ENCODE peak calls at places on chromosomes 16 and 17, in five cellular contexts. Z is SK-N-SH, C is PC-3, U is HCT116, I is MM.1S. O is an unnamed sample. For H3K9me2, the result is how much of the 10 kb centered on the place peaks cover.

GRCh38 chr17:59534583-59534982 is 30.8 kb upstream of the DHX40 start:
- DNase-seq in C (peak), Z (peak), I (no peak), U (peak), O (peak)

GRCh38 chr16:49700928-49701685 is 154.8 kb downstream of the ZNF423 start:
- DNase-seq in C (no peak), I (no peak), U (no peak), Z (no peak), O (no peak)

GRCh38 chr16:30740364-30741251 is 7.6 kb upstream of the PHKG2 start:
- DNase-seq in I (no peak), C (peak), U (peak), Z (no peak), O (peak)

GRCh38 chr17:42378597-42379594 is 9.3 kb downstream of the STAT3 start:
- DNase-seq in U (no peak), I (no peak), C (no peak), Z (no peak), O (peak)

GRCh38 chr16:29852654-29853053 is 10.4 kb downstream of the CDIPT start:
- DNase-seq in I (no peak), C (no peak), U (no peak), Z (no peak), O (peak)

GRCh38 chr17:79160980-79161621 is 86.5 kb downstream of the ENGASE start:
- DNase-seq in I (peak), Z (no peak), C (peak), U (no peak), O (no peak)

GRCh38 chr16:1791256-1791942 is 2.1 kb downstream of the IGFALS start:
- DNase-seq in U (no peak), C (no peak), Z (no peak), I (no peak), O (no peak)

GRCh38 chr17:52648995-52649394 is 490.5 kb upstream of the CA10 start:
- DNase-seq in C (no peak), U (no peak), I (no peak), Z (no peak), O (no peak)

GRCh38 chr17:6696906-6697305 is 16.3 kb downstream of the SLC13A5 start:
- DNase-seq in U (no peak), I (no peak), Z (no peak), C (no peak), O (no peak)

GRCh38 chr17:50903604-50904521 is 37.7 kb upstream of the TOB1 start:
- DNase-seq in I (no peak), C (peak), Z (no peak), U (no peak), O (peak)

GRCh38 chr17:28897769-28898259 is 281 bp upstream of the FLOT2 start:
- DNase-seq in C (no peak), Z (no peak), U (no peak), I (no peak), O (no peak)

GRCh38 chr17:37338847-37339246 is 36.9 kb upstream of the C17orf78 start:
- DNase-seq in Z (no peak), U (no peak), C (no peak), I (no peak), O (no peak)

GRCh38 chr17:72691601-72692000 is 400.9 kb downstream of the SLC39A11 start:
- DNase-seq in C (peak), U (no peak), Z (no peak), I (no peak), O (peak)

GRCh38 chr16:1771072-1771863 is at the start of gene NME3:
- DNase-seq in C (peak), Z (peak), U (no peak), I (peak), O (peak)

GRCh38 chr17:19740933-19741332 is 7.2 kb downstream of the ALDH3A1 start:
- DNase-seq in C (no peak), Z (no peak), I (no peak), U (no peak), O (no peak)

GRCh38 chr16:27852681-27853080 is 210.8 kb downstream of the GSG1L start:
- DNase-seq in C (no peak), U (no peak), I (no peak), Z (no peak), O (no peak)

GRCh38 chr17:76170114-76170513 is 29.1 kb upstream of the FOXJ1 start:
- DNase-seq in Z (no peak), I (no peak), U (no peak), C (no peak), O (no peak)

GRCh38 chr17:10699861-10700260 is 2.5 kb downstream of the ADPRM start:
- DNase-seq in C (no peak), Z (no peak), I (no peak), U (no peak), O (no peak)

GRCh38 chr16:66070140-66070887 is 296.2 kb upstream of the CDH5 start:
- DNase-seq in I (no peak), Z (no peak), U (no peak), C (no peak), O (peak)

GRCh38 chr17:7237761-7238417 is 1.4 kb downstream of the PHF23 start:
- DNase-seq in I (peak), U (no peak), Z (peak), C (peak), O (peak)

GRCh38 chr16:46883690-46884512 is at the start of gene GPT2:
- DNase-seq in Z (peak), U (peak), C (peak), I (peak), O (peak)

GRCh38 chr16:46882940-46883307 is 1.2 kb upstream of the GPT2 start:
- DNase-seq in Z (no peak), U (no peak), I (no peak), C (no peak), O (no peak)

GRCh38 chr16:46882304-46882939 is 1.7 kb upstream of the GPT2 start:
- DNase-seq in I (no peak), Z (no peak), C (no peak), U (no peak), O (no peak)

GRCh38 chr16:46884513-46885293 is 541 bp downstream of the GPT2 start:
- DNase-seq in U (no peak), C (no peak), I (peak), Z (peak), O (peak)

GRCh38 chr16:46883353-46883689 is 841 bp upstream of the GPT2 start:
- DNase-seq in I (no peak), Z (no peak), U (no peak), C (no peak), O (no peak)
- H3K9ac ChIP-seq in I (peak), Z (peak), U (peak), C (peak), O (peak)

GRCh38 chr17:3448059-3448630 is 14.5 kb upstream of the OR1E2 start:
- DNase-seq in I (no peak), Z (no peak), C (no peak), U (no peak), O (no peak)
- H3K9me2 ChIP-seq in I (under half), Z (under half), C (under half), U (under half), O (under half)

GRCh38 chr17:22310717-22311686 is 618.7 kb downstream of the KCNJ18 start:
- DNase-seq in U (no peak), C (peak), Z (no peak), I (peak), O (no peak)
- TF ChIP-seq EZH2phosphoT487 in U (no peak), C (no peak), Z (no peak), I (no peak), O (no peak)

DNA sequence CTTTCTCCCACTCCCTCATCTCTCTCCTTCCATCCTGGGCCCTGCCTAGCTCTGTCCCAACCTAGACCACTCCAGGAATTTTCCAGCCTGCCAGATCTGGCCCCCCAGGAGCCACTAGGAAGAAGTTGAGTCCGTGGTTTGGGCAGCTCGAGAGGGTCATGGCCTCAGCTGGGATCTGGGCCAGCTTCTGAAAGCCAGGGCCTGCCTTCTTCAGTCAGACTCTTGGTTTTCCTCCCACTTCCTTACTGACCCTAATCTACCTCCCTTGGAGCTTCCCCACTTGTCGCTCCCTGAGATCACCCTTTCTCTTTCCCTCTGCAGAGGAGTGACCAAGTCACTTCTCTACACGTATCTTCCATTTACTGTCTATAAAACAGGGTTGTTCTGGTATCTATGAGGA is 6.4 kb upstream of the LLGL1 start:
- DNase-seq in I (no peak), Z (no peak), U (no peak), C (no peak), O (peak)
- H3K9ac ChIP-seq in I (no peak), Z (no peak), U (no peak), C (no peak), O (no peak)

O was measured in GM23248.